ENCODE peak calls at places on chromosomes 16 and 17, in four cellular contexts. Z, X, V and T are unnamed samples.

GRCh38 chr16:88423448-88423850 is 29.6 kb upstream of the ZFPM1 start:
- DNase-seq in V (no peak), Z (no peak), X (no peak), T (no peak)

GRCh38 chr17:19327039-19327776 is 35.3 kb downstream of the B9D1 start:
- DNase-seq in V (no peak), X (no peak), Z (no peak), T (no peak)

GRCh38 chr17:40015005-40015997 is at the start of gene CSF3:
- DNase-seq in V (peak), Z (no peak), X (no peak), T (no peak)

GRCh38 chr16:7691533-7691932 is 358.9 kb downstream of the RBFOX1 start:
- DNase-seq in V (no peak), Z (no peak), X (no peak), T (no peak)

GRCh38 chr17:65797101-65797500 is 235.7 kb upstream of the AXIN2 start:
- DNase-seq in V (no peak), Z (no peak), X (no peak), T (no peak)

GRCh38 chr17:80872011-80872929 is 119.4 kb upstream of the CHMP6 start:
- DNase-seq in X (no peak), Z (no peak), V (no peak), T (no peak)

GRCh38 chr17:77783991-77784820 is 174.3 kb upstream of the TNRC6C start:
- DNase-seq in Z (no peak), V (no peak), X (peak), T (no peak)

GRCh38 chr16:66927918-66928649 is 2.7 kb upstream of the RRAD start:
- DNase-seq in X (no peak), V (no peak), Z (no peak), T (no peak)

GRCh38 chr17:10107320-10108165 is 90.9 kb downstream of the GAS7 start:
- DNase-seq in X (no peak), V (no peak), Z (no peak), T (no peak)

GRCh38 chr16:65002265-65002664 is 119.6 kb downstream of the CDH11 start:
- DNase-seq in X (no peak), Z (no peak), V (no peak), T (no peak)

GRCh38 chr16:5874899-5875298 is 777.3 kb upstream of the EEF2KMT start:
- DNase-seq in Z (no peak), V (no peak), X (no peak), T (no peak)

GRCh38 chr17:72390675-72391501 is 270.1 kb downstream of the SOX9 start:
- DNase-seq in Z (no peak), V (no peak), X (no peak), T (no peak)

GRCh38 chr17:73429440-73430164 is 117.8 kb upstream of the CDC42EP4 start:
- DNase-seq in Z (peak), V (peak), X (peak), T (peak)